ENCODE peak calls at places on chromosomes 11 and 22, in six cellular contexts. H is thoracic aorta, R is astrocyte of the spinal cord, N is adrenal gland, J is testis, I is RWPE2. A is an unnamed sample.

GRCh38 chr11:72222106-72222891 is 2.3 kb upstream of the INPPL1 start:
- DNase-seq in R (no peak), H (no peak), I (no peak), J (peak), N (peak), A (no peak)

GRCh38 chr11:72007089-72007476 is 8.4 kb downstream of the IL18BP start:
- DNase-seq in H (no peak), I (no peak), N (no peak), R (no peak), J (no peak), A (no peak)

GRCh38 chr22:21915624-21916308 is 36.9 kb downstream of the PPM1F start:
- DNase-seq in H (no peak), J (no peak), N (no peak), I (no peak), R (no peak), A (no peak)

GRCh38 chr11:131099013-131099412 is 182.7 kb upstream of the SNX19 start:
- DNase-seq in H (no peak), I (no peak), R (peak), J (no peak), N (no peak), A (no peak)

GRCh38 chr11:9109858-9110731 is 18.7 kb upstream of the SCUBE2 start:
- DNase-seq in H (no peak), N (no peak), J (no peak), I (no peak), R (no peak), A (no peak)

GRCh38 chr11:44572884-44573283 is 7.4 kb downstream of the CD82 start:
- DNase-seq in R (no peak), H (no peak), J (peak), I (peak), N (no peak), A (no peak)

GRCh38 chr11:120024046-120024445 is 113.9 kb downstream of the TRIM29 start:
- DNase-seq in R (no peak), J (no peak), H (no peak), N (no peak), I (no peak), A (no peak)

GRCh38 chr11:7892751-7893356 is 38.2 kb downstream of the OR10A6 start:
- DNase-seq in H (no peak), I (no peak), J (no peak), N (no peak), R (peak), A (peak)

GRCh38 chr11:115522302-115522701 is 18.1 kb upstream of the CADM1 start:
- DNase-seq in N (no peak), J (no peak), I (no peak), H (no peak), R (no peak), A (peak)

DNA sequence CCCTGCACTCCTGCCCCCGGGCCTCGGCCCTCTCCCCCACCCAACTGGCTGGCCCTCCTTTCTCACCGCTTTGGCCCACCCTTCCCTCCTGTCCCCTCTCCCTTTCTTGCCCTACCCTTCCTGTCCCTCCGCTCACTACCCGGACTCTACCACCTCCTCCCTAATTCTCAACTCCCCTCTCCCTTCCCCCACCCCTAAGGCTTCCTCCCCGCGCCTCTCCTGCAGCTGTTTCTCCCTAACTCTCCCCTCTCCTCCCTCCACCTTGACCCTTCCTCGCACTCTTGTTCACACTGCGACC is 416 bp downstream of the SLC15A3 start:
- DNase-seq in I (no peak), R (no peak), J (no peak), H (no peak), N (no peak), A (peak)
- H3K4me3 ChIP-seq in I (no peak), R (no peak), J (peak), H (peak), N (peak), A (peak)

GRCh38 chr11:17021550-17021949 is 7.3 kb upstream of the PLEKHA7 start:
- DNase-seq in N (no peak), J (no peak), R (no peak), I (no peak), H (no peak), A (no peak)
- TF ChIP-seq CTCF in N (no peak), J (no peak), R (no peak), I (no peak), H (no peak), A (no peak)

DNA sequence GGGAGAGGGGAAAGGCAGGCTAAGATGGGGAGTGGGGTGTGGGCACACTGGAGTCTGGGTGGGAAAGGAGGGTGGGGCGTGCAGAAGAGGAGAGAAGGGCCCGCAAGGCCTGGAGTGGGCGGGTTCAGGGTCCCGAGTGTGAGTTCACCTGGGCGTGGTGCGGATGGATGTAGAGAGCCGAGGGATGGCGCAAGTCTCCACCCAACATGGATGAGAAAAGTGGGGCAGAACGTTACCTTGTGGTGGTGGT is 364 bp upstream of the ABCC8 start:
- DNase-seq in N (no peak), R (no peak), H (no peak), I (no peak), J (no peak), A (no peak)
- H3K4me3 ChIP-seq in N (no peak), R (no peak), H (no peak), I (no peak), J (no peak), A (no peak)

DNA sequence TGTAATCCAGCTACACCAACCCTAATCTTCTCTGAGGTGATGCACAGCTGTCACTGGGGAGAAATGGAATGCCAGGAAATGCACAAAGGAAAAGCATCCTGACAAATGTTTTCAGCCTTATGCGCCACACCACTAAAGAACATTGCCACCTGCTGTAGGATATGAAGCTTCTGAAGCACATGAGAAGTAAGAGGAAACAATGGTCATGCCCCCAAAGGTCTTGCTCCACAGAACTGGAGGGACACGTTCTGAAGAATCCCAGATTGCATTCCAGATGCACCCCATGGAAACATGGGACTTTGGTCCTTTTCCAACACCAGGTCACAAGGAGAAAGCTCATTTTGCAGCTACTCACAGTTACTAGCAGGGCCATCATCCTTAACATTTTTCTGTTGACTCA is 48.7 kb upstream of the ZBED5 start:
- DNase-seq in I (no peak), J (no peak), R (peak), H (no peak), N (no peak), A (no peak)
- TF ChIP-seq CTCF in I (peak), J (no peak), R (peak), H (no peak), N (no peak), A (no peak)

GRCh38 chr22:50584106-50585096 is 1.8 kb upstream of the CHKB start:
- DNase-seq in I (no peak), R (no peak), J (no peak), H (no peak), N (no peak), A (no peak)
- H3K4me3 ChIP-seq in I (no peak), R (no peak), J (no peak), H (no peak), N (no peak), A (no peak)

GRCh38 chr11:10436733-10437132 is 18.3 kb upstream of the AMPD3 start:
- DNase-seq in H (no peak), I (no peak), N (no peak), R (no peak), J (no peak), A (no peak)

GRCh38 chr11:10441021-10441523 is 14.0 kb upstream of the AMPD3 start:
- DNase-seq in J (no peak), R (peak), H (no peak), I (no peak), N (no peak), A (no peak)

GRCh38 chr11:10436224-10436623 is 18.8 kb upstream of the AMPD3 start:
- DNase-seq in I (no peak), H (no peak), R (no peak), J (no peak), N (no peak), A (no peak)

GRCh38 chr11:10439924-10440323 is 15.1 kb upstream of the AMPD3 start:
- DNase-seq in H (no peak), J (no peak), R (no peak), N (no peak), I (no peak), A (no peak)

GRCh38 chr11:10438451-10438850 is 16.6 kb upstream of the AMPD3 start:
- DNase-seq in N (no peak), H (no peak), I (no peak), R (peak), J (no peak), A (no peak)
- TF ChIP-seq CTCF in N (no peak), H (no peak), I (no peak), R (no peak), J (no peak), A (no peak)